ENCODE peak calls at places on chromosomes 16 and 17, in five cellular contexts. G is CD8-positive, alpha-beta memory T cell; N is H9; L is body of pancreas; B is dorsolateral prefrontal cortex. Q is an unnamed sample.

GRCh38 chr16:76389126-76389525 is 111.9 kb downstream of the CNTNAP4 start:
- DNase-seq in G (no peak), N (no peak), L (no peak), B (no peak), Q (no peak)

GRCh38 chr17:16352303-16352837 is 899 bp downstream of the CENPV start:
- DNase-seq in G (no peak), N (peak; percentile 76), L (peak; percentile 54), B (peak; percentile 63), Q (no peak)

GRCh38 chr16:86755571-86756006 is 177.2 kb downstream of the FOXL1 start:
- DNase-seq in G (no peak), N (no peak), L (no peak), B (no peak), Q (no peak)

GRCh38 chr16:58755989-58756649 is 22.0 kb upstream of the GOT2 start:
- DNase-seq in G (peak; percentile 82), N (peak; percentile 82), L (peak; percentile 72), B (peak; percentile 80), Q (peak; percentile 21)

GRCh38 chr16:56673916-56674315 is 4.3 kb downstream of the MT1H start:
- DNase-seq in G (no peak), N (peak; percentile 67), L (peak; percentile 68), B (no peak), Q (no peak)

GRCh38 chr17:70872194-70872593 is 702.9 kb downstream of the KCNJ2 start:
- DNase-seq in G (no peak), N (no peak), L (no peak), B (no peak), Q (no peak)

GRCh38 chr16:56426585-56426984 is 1.2 kb upstream of the AMFR start:
- DNase-seq in G (no peak), N (no peak), L (no peak), B (no peak), Q (no peak)

GRCh38 chr17:51298508-51299371 is 38.4 kb downstream of the UTP18 start:
- DNase-seq in G (no peak), N (peak; percentile 43), L (peak; percentile 22), B (no peak), Q (no peak)

GRCh38 chr16:76197925-76198324 is 79.3 kb upstream of the CNTNAP4 start:
- DNase-seq in G (no peak), N (no peak), L (no peak), B (no peak), Q (no peak)

GRCh38 chr17:50238594-50239287 is 35.5 kb upstream of the TMEM92 start:
- DNase-seq in G (no peak), N (no peak), L (no peak), B (no peak), Q (no peak)

GRCh38 chr17:45184144-45184543 is 22.5 kb downstream of the HEXIM2 start:
- DNase-seq in G (no peak), N (no peak), L (no peak), B (no peak), Q (no peak)

GRCh38 chr16:19860146-19861030 is 24.3 kb downstream of the GPRC5B start:
- DNase-seq in G (no peak), N (peak; percentile 75), L (no peak), B (no peak), Q (no peak)

GRCh38 chr16:5678371-5678770 is 580.8 kb upstream of the EEF2KMT start:
- DNase-seq in G (no peak), N (peak; percentile 71), L (no peak), B (no peak), Q (no peak)

GRCh38 chr17:18980682-18981384 is 23.7 kb downstream of the FAM83G start:
- DNase-seq in G (no peak), N (no peak), L (no peak), B (no peak), Q (no peak)

GRCh38 chr17:11928436-11928835 is 68.8 kb downstream of the ZNF18 start:
- DNase-seq in G (no peak), N (no peak), L (no peak), B (no peak), Q (no peak)

GRCh38 chr17:63291243-63291642 is 154.9 kb downstream of the CYB561 start:
- DNase-seq in G (no peak), N (no peak), L (no peak), B (no peak), Q (no peak)

DNA sequence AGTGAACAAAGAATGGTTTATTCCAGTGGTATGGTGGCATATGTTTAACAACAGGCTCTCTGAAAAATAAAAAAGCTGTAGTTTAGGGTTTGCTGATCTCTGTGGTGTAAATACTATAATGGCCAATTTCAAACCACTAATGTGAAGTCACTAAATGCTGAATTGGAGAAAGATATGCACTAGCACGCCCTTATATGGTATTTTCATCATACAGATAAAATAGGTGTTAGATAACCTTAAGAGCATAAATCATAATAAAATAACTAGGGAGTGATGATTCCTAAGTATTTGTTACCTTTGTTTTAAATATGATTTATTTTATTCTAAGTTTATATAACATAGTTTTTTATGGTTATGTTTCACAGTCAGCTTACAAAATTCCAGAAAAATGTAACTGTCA is 17.2 kb downstream of the NLK start:
- DNase-seq in G (no peak), N (no peak), L (no peak), B (no peak), Q (no peak)
- H3K27ac ChIP-seq in G (no peak overlapping the region), N (no peak overlapping the region), L (no peak overlapping the region), B (peak overlapping the region; percentile 28), Q (no peak overlapping the region)

GRCh38 chr17:37213927-37214326 is 161.9 kb upstream of the C17orf78 start:
- DNase-seq in G (no peak), N (no peak), L (no peak), B (no peak), Q (no peak)
- H3K27ac ChIP-seq in G (no peak overlapping the region), N (no peak overlapping the region), L (no peak overlapping the region), B (no peak overlapping the region), Q (no peak overlapping the region)

GRCh38 chr17:47694018-47694817 is at the start of gene TBKBP1:
- DNase-seq in G (peak; percentile 83), N (peak; percentile 90), L (peak; percentile 66), B (peak; percentile 58), Q (no peak)

GRCh38 chr17:47693667-47694017 is 319 bp upstream of the TBKBP1 start:
- DNase-seq in G (no peak), N (no peak), L (no peak), B (no peak), Q (no peak)

GRCh38 chr17:47694818-47695663 is 1.1 kb downstream of the TBKBP1 start:
- DNase-seq in G (peak; percentile 66), N (peak; percentile 71), L (peak; percentile 59), B (peak; percentile 77), Q (no peak)

GRCh38 chr17:47692137-47692894 is 1.6 kb upstream of the TBKBP1 start:
- DNase-seq in G (no peak), N (peak; percentile 26), L (no peak), B (no peak), Q (no peak)

DNA sequence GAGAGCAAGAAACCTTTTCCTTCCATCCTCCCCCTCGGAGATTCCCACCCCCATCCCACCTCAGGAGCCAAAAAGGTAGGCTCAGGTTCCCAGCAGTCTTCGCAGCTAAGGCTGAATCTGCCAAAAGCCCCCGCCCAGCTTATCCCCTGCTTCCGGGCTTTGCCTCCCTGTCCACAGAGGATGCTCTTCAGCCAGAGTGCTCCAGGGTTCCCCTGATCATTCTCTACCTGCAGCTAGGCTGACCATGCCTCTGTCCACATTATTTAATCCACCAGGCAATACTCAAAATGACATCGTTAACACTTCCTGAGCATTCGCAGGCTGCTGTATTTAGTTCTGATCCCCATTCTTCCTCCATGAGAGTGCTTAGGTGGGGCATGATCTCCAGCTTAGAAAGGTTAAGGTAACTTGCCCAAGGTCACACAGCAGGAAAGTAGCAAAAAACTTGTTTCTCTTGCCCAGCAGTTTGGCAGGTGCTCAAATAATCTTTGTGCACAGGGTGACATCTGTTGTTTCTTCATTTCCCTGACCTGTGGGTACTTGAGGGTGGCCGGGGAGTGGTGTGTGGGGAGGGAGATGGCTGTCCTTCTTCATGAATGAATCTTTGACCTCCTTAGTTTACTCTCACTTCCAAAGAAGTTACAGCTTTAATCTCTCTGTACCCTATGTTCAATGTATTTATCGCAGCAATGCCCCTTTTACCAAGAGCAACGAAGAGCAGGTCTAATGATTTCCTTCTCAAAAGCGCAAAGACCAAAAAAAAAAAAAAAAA is 880 bp upstream of the TBKBP1 start:
- DNase-seq in G (no peak), N (peak; percentile 60), L (peak; percentile 51), B (no peak), Q (no peak)
- H3K27ac ChIP-seq in G (peak overlapping the region; percentile 24), N (no peak overlapping the region), L (peak overlapping the region; percentile 36), B (peak overlapping the region; percentile 90), Q (no peak overlapping the region)

GRCh38 chr16:65648111-65648510 is 526.2 kb upstream of the CDH11 start:
- DNase-seq in G (no peak), N (no peak), L (no peak), B (no peak), Q (no peak)
- H3K27ac ChIP-seq in G (no peak overlapping the region), N (no peak overlapping the region), L (no peak overlapping the region), B (no peak overlapping the region), Q (no peak overlapping the region)

DNA sequence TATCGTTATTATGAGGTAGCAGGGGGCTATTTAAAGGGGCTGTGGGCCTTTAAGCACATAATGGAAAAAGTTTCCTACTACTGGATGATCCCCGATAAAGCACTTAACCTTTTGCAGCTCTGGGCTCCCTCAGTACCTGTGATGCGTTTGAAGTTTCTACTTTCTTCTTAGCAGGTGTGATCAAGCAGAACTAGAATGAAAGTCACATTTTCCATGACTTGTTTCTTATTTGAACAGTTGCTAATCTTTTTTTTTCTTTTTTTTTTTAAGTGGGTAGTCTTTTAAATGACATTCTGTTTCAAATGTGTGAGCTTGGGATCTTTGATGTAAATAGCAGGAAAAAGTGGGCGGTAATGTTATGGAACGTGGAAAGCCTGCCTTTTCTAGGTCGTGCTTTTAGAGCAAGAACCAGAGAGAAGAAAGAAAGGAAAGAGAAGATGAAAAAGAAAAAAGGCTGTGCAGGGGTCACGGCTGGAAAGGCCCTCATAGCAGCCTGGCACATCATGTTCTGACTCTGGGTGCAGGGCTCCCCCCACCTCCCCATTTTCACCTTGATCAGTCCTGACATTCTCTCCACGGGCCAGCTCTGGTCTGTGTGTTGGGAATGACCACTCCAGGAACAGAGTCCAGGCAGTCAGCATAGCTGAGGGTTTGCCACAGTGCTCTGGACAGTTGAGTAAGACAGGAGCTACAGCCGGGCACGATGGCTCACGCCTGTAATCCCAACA is 150.6 kb downstream of the CLEC16A start:
- DNase-seq in G (no peak), N (no peak), L (no peak), B (no peak), Q (no peak)
- H3K27ac ChIP-seq in G (no peak overlapping the region), N (no peak overlapping the region), L (no peak overlapping the region), B (no peak overlapping the region), Q (no peak overlapping the region)

DNA sequence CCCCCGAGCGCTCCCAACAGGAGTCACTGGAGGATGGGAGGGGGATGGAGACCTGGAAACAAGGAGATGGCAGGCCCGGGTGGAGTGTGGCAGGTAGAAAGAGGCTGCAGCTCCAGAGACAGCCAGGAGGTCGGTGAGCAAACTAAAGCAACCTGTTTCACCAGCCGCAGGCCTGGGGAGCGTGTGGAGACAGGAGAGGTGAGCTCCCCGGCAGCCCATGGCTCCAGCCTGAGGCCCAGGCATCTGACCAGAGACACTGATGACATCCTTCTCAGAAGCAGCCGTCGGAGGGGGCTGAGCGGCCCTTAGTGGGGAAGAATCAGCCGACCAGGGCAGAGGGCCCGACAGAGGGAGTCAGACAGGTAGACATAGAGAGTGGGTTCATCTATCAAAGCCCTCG is 165.1 kb downstream of the ZNF423 start:
- DNase-seq in G (no peak), N (no peak), L (no peak), B (no peak), Q (no peak)
- H3K27ac ChIP-seq in G (no peak overlapping the region), N (no peak overlapping the region), L (no peak overlapping the region), B (no peak overlapping the region), Q (no peak overlapping the region)

Q was measured in substantia nigra.